ENCODE peak calls at places on chromosomes 5 and 9, in eight cellular contexts. M is Peyer's patch; L is stimulated activated naive CD8-positive, alpha-beta T cell treated with anti-CD3 and anti-CD28 coated beads, Interleukin-15, amount 100 ng/mL, for 72 hours; I is activated T-helper 1 cell treated with Interleukin-2 at 50 U/mL for 16 hours; T is endothelial cell; J is GM12892; K is HFFc6; A is COLO829. F is an unnamed sample.
A peak's percentile ranks its signal among the peaks of the same experiment; 100 is the strongest.

GRCh38 chr9:117739620-117740347 is 35.6 kb downstream of the TLR4 start:
- DNase-seq in M (no peak), L (no peak), I (no peak), T (no peak), J (no peak), K (no peak), A (no peak), F (no peak)

GRCh38 chr5:147240266-147240985 is 5.6 kb downstream of the STK32A start:
- DNase-seq in M (no peak), L (no peak), I (no peak), T (no peak), J (no peak), K (no peak), A (no peak), F (no peak)

GRCh38 chr9:95499847-95500246 is 16.9 kb downstream of the PTCH1 start:
- DNase-seq in M (no peak), L (no peak), I (no peak), T (no peak), J (no peak), K (no peak), A (peak; percentile 48), F (no peak)

GRCh38 chr5:167361841-167362240 is 929.6 kb upstream of the WWC1 start:
- DNase-seq in M (no peak), L (no peak), I (no peak), T (no peak), J (no peak), K (no peak), A (no peak), F (no peak)

GRCh38 chr5:6759401-6759800 is 46.2 kb downstream of the TENT4A start:
- DNase-seq in M (no peak), L (no peak), I (no peak), T (no peak), J (no peak), K (no peak), A (no peak), F (no peak)

GRCh38 chr5:58466939-58467338 is 7.1 kb upstream of the PLK2 start:
- DNase-seq in M (no peak), L (peak; percentile 7), I (no peak), T (no peak), J (no peak), K (peak; percentile 45), A (no peak), F (peak; percentile 55)

GRCh38 chr9:91785403-91785917 is 164.6 kb downstream of the ROR2 start:
- DNase-seq in M (no peak), L (no peak), I (no peak), T (no peak), J (no peak), K (no peak), A (no peak), F (no peak)

GRCh38 chr9:124621371-124622328 is 114.5 kb upstream of the NR5A1 start:
- DNase-seq in M (no peak), L (no peak), I (no peak), T (no peak), J (no peak), K (peak; percentile 23), A (no peak), F (no peak)

F was measured in SK-MEL-5.